ENCODE peak calls at places on chromosomes 7 and 10, in four cellular contexts. B is breast epithelium, I is spleen, R is HepG2. Y is an unnamed sample.

GRCh38 chr10:36703179-36703578 is 422.2 kb upstream of the ANKRD30A start:
- DNase-seq in B (no peak), I (no peak), R (no peak), Y (no peak)

GRCh38 chr7:5661941-5662340 is 119.5 kb downstream of the RNF216 start:
- DNase-seq in B (no peak), I (no peak), R (no peak), Y (no peak)

GRCh38 chr7:122311280-122311679 is 6.7 kb upstream of the FEZF1 start:
- DNase-seq in B (no peak), I (no peak), R (no peak), Y (no peak)

GRCh38 chr7:134593530-134594392 is 44.9 kb downstream of the AKR1B15 start:
- DNase-seq in B (peak; percentile 54), I (no peak), R (peak; percentile 67), Y (peak; percentile 24)

GRCh38 chr10:128040681-128041080 is 85.5 kb downstream of the MKI67 start:
- DNase-seq in B (no peak), I (peak; percentile 73), R (no peak), Y (no peak)

GRCh38 chr7:101077303-101078086 is 7.8 kb upstream of the TRIM56 start:
- DNase-seq in B (peak; percentile 61), I (peak; percentile 90), R (peak; percentile 48), Y (peak; percentile 76)

GRCh38 chr7:41162612-41163011 is 540.3 kb downstream of the INHBA start:
- DNase-seq in B (no peak), I (no peak), R (no peak), Y (no peak)

GRCh38 chr10:110413903-110414562 is 83.7 kb upstream of the DUSP5 start:
- DNase-seq in B (no peak), I (no peak), R (no peak), Y (no peak)

GRCh38 chr7:92461027-92462003 is 14.0 kb downstream of the GATAD1 start:
- DNase-seq in B (no peak), I (no peak), R (peak; percentile 29), Y (peak; percentile 16)

GRCh38 chr7:132394283-132395003 is 181.8 kb downstream of the PLXNA4 start:
- DNase-seq in B (no peak), I (no peak), R (no peak), Y (no peak)

DNA sequence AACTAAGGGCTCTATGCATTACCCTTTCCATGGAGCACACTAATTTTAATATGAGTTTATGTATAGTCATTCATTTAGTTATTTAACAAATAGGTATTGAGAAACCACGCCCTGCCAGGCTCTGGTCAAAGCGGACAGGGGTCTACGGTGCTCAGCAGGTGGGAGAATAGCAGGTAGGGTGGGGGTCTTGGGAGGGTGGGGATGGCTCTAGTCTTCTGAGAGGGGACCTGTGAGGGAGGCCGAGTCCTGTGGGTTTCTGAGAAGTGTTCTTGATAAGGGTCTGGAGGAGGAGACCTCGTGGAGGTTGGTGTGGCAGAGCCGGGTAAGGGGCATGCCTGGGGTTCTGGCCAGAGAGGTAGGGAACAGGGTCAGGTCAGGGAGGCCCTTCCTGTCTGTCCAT is 1.1 kb downstream of the WDFY4 start:
- DNase-seq in B (no peak), I (no peak), R (no peak), Y (no peak)
- H3K27ac ChIP-seq in B (no peak overlapping the region), I (peak overlapping the region; percentile 53), R (no peak overlapping the region), Y (no peak overlapping the region)

DNA sequence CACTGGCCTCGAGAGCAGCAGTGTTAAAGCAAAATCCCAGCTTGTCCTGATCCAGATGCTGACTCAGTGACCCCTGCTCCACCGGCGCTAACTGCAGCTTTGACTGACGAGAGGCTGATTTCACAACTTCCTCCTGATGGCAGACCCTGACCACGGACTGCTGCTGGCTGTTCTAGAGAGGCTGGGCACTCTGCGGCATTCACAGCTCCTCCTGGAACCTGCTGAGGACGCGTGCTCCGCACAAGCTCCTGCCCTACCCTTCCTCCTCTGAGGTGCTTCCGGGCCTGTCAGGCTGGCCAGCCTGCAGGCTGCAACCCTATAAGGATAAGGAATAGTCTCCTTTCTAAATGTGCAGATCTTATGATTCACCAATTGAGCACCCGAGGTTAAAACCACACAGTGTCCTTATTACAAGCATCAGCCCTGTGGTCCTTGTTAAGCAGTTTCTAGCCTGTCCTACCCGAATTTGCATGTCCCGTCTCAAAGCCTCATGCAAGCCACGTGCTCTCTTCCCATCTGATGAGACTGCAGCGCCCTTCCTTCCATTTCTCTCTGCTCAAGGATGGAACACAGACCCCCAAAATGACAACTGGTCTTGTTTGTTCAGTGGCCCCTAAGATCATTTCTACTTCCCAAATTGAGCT is 35.5 kb upstream of the NCAPG2 start:
- DNase-seq in B (no peak), I (no peak), R (no peak), Y (no peak)
- TF ChIP-seq POLR2A in B (no peak), I (no peak), R (no peak), Y (no peak)

DNA sequence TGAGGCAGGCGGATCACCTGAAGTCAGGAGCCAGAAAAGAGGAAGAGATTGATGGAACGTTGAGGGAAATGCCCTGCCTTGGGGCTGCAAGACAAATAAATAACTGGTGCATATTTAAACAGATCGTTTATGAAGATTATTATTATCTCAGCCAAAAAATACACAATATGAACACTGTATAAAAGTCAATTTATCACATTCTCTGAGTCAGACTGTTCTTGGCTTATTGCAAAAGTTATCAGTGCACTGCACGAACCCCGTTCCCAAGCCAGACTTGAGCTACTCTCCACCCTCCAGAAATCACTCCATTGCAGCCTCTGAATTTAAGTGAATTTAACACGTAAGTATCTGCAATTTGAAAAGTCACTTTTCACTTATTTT is 1.6 kb downstream of the DNMBP start:
- DNase-seq in B (no peak), I (no peak), R (no peak), Y (no peak)
- TF ChIP-seq POLR2AphosphoS5 in B (no peak), I (no peak), R (no peak), Y (peak; percentile 11)

GRCh38 chr7:102916881-102917280 is 4.1 kb downstream of the LRRC17 start:
- DNase-seq in B (no peak), I (no peak), R (no peak), Y (no peak)

GRCh38 chr7:102916426-102916825 is 3.6 kb downstream of the LRRC17 start:
- DNase-seq in B (no peak), I (no peak), R (no peak), Y (no peak)

GRCh38 chr7:102914585-102914984 is 1.8 kb downstream of the LRRC17 start:
- DNase-seq in B (no peak), I (no peak), R (no peak), Y (no peak)

GRCh38 chr7:102917436-102918353 is 4.9 kb downstream of the LRRC17 start:
- DNase-seq in B (no peak), I (no peak), R (no peak), Y (no peak)

DNA sequence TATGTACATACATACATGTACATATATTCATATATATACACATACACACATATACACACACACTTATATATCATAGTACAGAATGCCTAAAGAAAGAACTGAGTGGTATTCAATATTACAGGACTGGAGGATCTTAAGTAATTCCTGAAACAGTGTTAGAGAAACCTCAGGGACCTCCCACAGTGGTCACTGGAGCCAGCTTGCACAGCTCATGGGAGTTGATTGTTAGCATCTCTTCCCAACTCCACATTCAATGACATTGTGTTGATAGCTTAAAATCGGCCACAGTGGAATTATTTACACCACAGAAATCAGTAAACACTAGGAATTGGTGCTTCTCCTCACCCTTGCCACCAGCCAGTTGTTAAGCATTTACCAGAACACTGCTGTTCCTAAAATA is 6.1 kb downstream of the LRRC17 start:
- DNase-seq in B (no peak), I (no peak), R (no peak), Y (no peak)
- H3K27ac ChIP-seq in B (no peak overlapping the region), I (no peak overlapping the region), R (no peak overlapping the region), Y (no peak overlapping the region)

DNA sequence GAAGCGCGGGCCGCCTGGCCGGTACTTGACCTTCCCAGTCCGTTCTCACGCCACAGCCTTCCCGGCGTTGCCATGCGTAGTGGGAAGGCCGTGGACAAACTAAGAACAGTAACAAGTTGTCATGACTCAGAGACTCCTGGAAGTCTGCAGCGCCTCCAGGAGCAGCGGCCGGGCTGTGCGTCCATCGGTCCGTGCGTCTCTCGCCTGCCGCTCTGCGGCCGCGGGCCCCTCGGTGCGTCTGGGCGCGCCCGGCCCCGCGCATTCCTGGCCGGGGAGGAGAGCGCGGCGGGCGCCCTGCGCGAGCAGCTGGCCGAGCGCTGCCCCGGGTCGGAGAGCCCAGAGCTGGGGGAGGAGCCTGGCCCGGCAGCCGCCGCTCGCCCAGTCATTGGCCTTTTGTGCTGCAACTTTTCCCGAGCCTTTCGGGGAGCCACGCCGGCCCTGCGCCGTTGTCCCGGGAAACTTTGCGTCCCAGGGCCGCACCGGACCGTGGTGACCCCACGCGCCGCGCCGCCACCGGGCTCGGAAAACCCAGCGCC is 123.7 kb downstream of the TACC2 start:
- DNase-seq in B (peak; percentile 69), I (peak; percentile 78), R (peak; percentile 77), Y (peak; percentile 87)
- TF ChIP-seq POLR2A in B (no peak), I (no peak), R (peak; percentile 48), Y (peak; percentile 86)

DNA sequence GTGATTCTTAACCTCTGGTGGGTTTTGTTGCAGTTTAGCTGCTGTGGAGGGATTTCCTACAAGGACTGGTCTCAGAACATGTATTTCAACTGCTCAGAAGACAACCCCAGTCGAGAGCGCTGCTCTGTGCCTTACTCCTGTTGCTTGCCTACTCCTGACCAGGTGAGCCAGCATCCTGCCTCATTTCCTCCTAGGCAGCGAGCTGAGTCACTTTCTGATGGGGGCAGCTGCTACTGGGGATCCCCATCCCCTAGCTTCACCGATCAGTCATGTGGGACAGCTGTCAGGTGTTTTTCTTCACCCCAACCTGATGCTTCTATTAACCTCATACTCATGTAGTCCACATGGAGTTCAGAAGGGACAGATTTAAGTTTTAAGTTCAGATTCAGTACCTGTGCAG is 21.7 kb upstream of the SMO start:
- DNase-seq in B (no peak), I (no peak), R (no peak), Y (no peak)
- TF ChIP-seq POLR2AphosphoS5 in B (no peak), I (no peak), R (no peak), Y (no peak)

DNA sequence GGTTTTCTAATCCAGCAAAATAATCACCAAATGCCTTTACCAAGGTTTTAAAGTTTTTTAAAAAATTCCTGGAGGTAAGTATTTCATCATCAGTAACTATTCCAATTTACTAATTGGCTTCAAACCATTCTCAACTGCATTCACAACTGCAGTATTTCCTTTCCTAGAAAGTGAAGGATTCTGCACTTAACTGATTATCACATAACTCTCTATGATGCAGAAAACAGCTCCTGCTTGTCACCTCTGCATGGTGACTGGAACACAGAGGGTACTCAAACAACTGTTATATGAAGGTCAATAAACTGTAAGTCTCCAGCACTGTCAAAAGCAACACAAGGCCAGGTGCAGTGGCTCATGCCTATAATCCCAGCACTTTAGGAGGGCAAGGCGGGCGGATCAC is 42.6 kb downstream of the SRPK2 start:
- DNase-seq in B (no peak), I (no peak), R (no peak), Y (no peak)
- H3K27ac ChIP-seq in B (no peak overlapping the region), I (no peak overlapping the region), R (no peak overlapping the region), Y (no peak overlapping the region)

DNA sequence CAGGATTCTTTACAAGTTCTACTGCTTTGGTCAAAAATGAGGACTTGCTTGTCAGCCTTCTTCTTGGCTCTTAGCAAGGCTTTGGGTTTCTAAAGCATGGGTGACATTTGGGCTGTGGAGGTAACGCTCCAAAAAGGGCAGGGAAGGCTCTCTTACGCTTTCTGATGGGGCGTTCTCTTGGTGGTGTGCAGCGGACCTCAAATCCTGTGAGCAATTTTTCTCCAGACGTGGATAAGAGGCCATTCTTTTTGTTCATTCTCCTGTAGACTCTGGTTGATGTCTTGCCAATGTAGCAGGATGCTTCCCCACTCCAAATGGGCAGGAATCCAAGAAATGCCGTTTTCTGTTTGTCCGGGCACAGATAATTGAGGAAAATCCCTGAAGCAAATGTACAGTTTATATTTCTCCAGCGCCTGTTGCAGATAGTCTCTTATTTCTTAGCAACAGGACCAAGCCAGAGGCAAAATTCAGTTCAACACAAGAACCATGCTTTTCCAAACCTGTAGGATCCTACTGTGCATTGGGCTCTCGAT is 138.4 kb upstream of the NFE2L3 start:
- DNase-seq in B (no peak), I (no peak), R (no peak), Y (no peak)
- TF ChIP-seq POLR2A in B (no peak), I (no peak), R (no peak), Y (no peak)

Y was measured in prostate gland.